ENCODE peak calls at places on chromosomes 16 and 17, in six cellular contexts. One of them, this sample, is unnamed. For H3K4me1, the result is how much of the 10 kb centered on the place peaks cover.

GRCh38 chr16:57299009-57299718 is 14.7 kb upstream of the PLLP start:
- DNase-seq in IMR-90: no peak
- DNase-seq in A549: peak
- DNase-seq in heart right ventricle: no peak
- DNase-seq in CD4-positive, CD25-positive, alpha-beta regulatory T cell: no peak
- DNase-seq in cardiac muscle cell: no peak
- DNase-seq in this sample: no peak

GRCh38 chr16:46811682-46812081 is 19.3 kb downstream of the C16orf87 start:
- DNase-seq in A549: no peak
- DNase-seq in CD4-positive, CD25-positive, alpha-beta regulatory T cell: no peak
- DNase-seq in IMR-90: no peak
- DNase-seq in cardiac muscle cell: no peak
- DNase-seq in heart right ventricle: no peak
- DNase-seq in this sample: no peak

GRCh38 chr17:2055494-2056220 is 754 bp downstream of the HIC1 start:
- DNase-seq in IMR-90: peak
- DNase-seq in A549: no peak
- DNase-seq in CD4-positive, CD25-positive, alpha-beta regulatory T cell: peak
- DNase-seq in cardiac muscle cell: peak
- DNase-seq in heart right ventricle: peak
- DNase-seq in this sample: peak

GRCh38 chr17:80605326-80606066 is 60.9 kb downstream of the RPTOR start:
- DNase-seq in IMR-90: peak
- DNase-seq in cardiac muscle cell: peak
- DNase-seq in heart right ventricle: no peak
- DNase-seq in CD4-positive, CD25-positive, alpha-beta regulatory T cell: peak
- DNase-seq in A549: peak
- DNase-seq in this sample: no peak

GRCh38 chr17:9240659-9241370 is 219.5 kb downstream of the NTN1 start:
- DNase-seq in A549: peak
- DNase-seq in heart right ventricle: peak
- DNase-seq in cardiac muscle cell: peak
- DNase-seq in CD4-positive, CD25-positive, alpha-beta regulatory T cell: no peak
- DNase-seq in IMR-90: peak
- DNase-seq in this sample: peak

GRCh38 chr17:79937981-79938695 is 97.5 kb downstream of the TBC1D16 start:
- DNase-seq in heart right ventricle: peak
- DNase-seq in IMR-90: no peak
- DNase-seq in cardiac muscle cell: peak
- DNase-seq in CD4-positive, CD25-positive, alpha-beta regulatory T cell: no peak
- DNase-seq in A549: no peak
- DNase-seq in this sample: no peak

GRCh38 chr17:34974179-34974578 is 6.1 kb upstream of the LIG3 start:
- DNase-seq in IMR-90: no peak
- DNase-seq in cardiac muscle cell: no peak
- DNase-seq in A549: no peak
- DNase-seq in CD4-positive, CD25-positive, alpha-beta regulatory T cell: no peak
- DNase-seq in heart right ventricle: no peak
- DNase-seq in this sample: no peak

GRCh38 chr16:17130733-17131132 is 340.0 kb downstream of the XYLT1 start:
- DNase-seq in IMR-90: no peak
- DNase-seq in CD4-positive, CD25-positive, alpha-beta regulatory T cell: no peak
- DNase-seq in A549: no peak
- DNase-seq in cardiac muscle cell: no peak
- DNase-seq in heart right ventricle: no peak
- DNase-seq in this sample: no peak

GRCh38 chr16:29737713-29738112 is 8.1 kb downstream of the C16orf54 start:
- DNase-seq in heart right ventricle: no peak
- DNase-seq in A549: no peak
- DNase-seq in CD4-positive, CD25-positive, alpha-beta regulatory T cell: no peak
- DNase-seq in IMR-90: no peak
- DNase-seq in cardiac muscle cell: no peak
- DNase-seq in this sample: no peak

GRCh38 chr16:29738514-29738913 is 7.3 kb downstream of the C16orf54 start:
- DNase-seq in IMR-90: no peak
- DNase-seq in heart right ventricle: no peak
- DNase-seq in cardiac muscle cell: no peak
- DNase-seq in CD4-positive, CD25-positive, alpha-beta regulatory T cell: peak
- DNase-seq in A549: no peak
- DNase-seq in this sample: no peak

GRCh38 chr16:29736112-29736511 is 9.7 kb downstream of the C16orf54 start:
- DNase-seq in cardiac muscle cell: peak
- DNase-seq in A549: peak
- DNase-seq in IMR-90: no peak
- DNase-seq in CD4-positive, CD25-positive, alpha-beta regulatory T cell: no peak
- DNase-seq in heart right ventricle: no peak
- DNase-seq in this sample: no peak

GRCh38 chr16:29736764-29737163 is 9.0 kb downstream of the C16orf54 start:
- DNase-seq in IMR-90: no peak
- DNase-seq in heart right ventricle: no peak
- DNase-seq in cardiac muscle cell: no peak
- DNase-seq in A549: no peak
- DNase-seq in CD4-positive, CD25-positive, alpha-beta regulatory T cell: no peak
- DNase-seq in this sample: no peak

DNA sequence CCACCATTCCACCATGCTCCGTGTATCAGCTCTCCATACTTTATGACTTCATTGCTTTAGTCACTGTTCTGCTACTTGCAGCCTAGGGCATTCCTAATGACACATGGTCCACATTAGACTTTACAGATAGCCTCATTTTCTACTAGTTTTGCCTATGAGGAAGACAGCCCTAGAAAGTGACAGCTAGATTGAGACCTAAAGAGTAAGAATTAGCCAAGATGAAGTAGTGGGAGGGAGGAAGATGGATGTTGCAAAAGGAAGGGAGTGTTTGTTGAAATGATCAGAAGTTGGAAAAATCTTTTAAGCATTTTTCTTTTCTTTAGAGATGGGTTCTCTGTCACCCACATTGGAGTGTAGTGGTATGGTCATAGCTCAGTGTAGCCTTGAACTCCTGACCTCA is 11.0 kb downstream of the C16orf54 start:
- DNase-seq in CD4-positive, CD25-positive, alpha-beta regulatory T cell: no peak
- DNase-seq in cardiac muscle cell: no peak
- DNase-seq in A549: no peak
- DNase-seq in heart right ventricle: no peak
- DNase-seq in IMR-90: peak
- DNase-seq in this sample: no peak
- H3K4me1 ChIP-seq in CD4-positive, CD25-positive, alpha-beta regulatory T cell: under half
- H3K4me1 ChIP-seq in cardiac muscle cell: under half
- H3K4me1 ChIP-seq in A549: under half
- H3K4me1 ChIP-seq in heart right ventricle: under half
- H3K4me1 ChIP-seq in IMR-90: under half
- H3K4me1 ChIP-seq in this sample: under half

GRCh38 chr17:61200349-61200735 is 199.3 kb upstream of the TBX2 start:
- DNase-seq in heart right ventricle: no peak
- DNase-seq in A549: no peak
- DNase-seq in IMR-90: peak
- DNase-seq in CD4-positive, CD25-positive, alpha-beta regulatory T cell: no peak
- DNase-seq in cardiac muscle cell: no peak
- DNase-seq in this sample: no peak
- H3K4me1 ChIP-seq in heart right ventricle: under half
- H3K4me1 ChIP-seq in A549: under half
- H3K4me1 ChIP-seq in IMR-90: under half
- H3K4me1 ChIP-seq in CD4-positive, CD25-positive, alpha-beta regulatory T cell: under half
- H3K4me1 ChIP-seq in cardiac muscle cell: under half
- H3K4me1 ChIP-seq in this sample: under half

DNA sequence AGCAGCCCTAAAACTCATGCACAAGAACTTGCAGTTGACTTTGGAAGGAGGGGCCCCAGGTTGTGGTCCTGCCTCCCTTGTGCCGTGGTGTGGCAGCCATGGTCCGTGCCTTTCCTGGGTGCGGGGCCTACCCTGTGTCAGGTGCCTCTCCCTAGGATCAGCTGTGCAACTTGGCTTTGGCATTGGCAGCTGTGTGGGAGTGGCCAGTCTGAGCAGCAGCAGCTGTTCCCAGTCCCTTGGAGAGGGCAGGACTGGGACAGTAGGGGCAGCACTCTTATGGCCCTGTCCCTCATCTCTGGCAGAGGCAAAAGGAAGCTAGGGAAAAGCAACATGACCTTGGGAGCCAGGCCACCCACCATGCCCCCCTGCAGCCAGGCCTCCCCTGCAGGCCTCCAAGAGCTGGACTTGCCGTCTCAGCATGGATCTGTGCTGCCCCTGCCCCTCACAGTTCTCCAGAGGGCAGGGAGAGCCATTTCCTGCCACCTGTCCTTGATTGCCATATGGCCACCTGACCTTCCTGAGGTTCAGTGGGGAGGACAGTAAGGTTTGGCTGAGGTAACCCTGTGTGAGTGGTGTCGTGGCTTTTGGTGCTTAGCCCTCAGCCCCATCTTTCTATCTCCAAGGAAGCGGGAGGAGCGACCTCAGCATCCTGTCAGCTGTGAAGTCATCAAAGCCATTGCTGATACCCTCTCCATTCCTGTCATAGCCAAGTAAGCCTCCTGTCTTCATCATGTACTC is 15.5 kb upstream of the NFATC3 start:
- DNase-seq in cardiac muscle cell: no peak
- DNase-seq in IMR-90: no peak
- DNase-seq in A549: no peak
- DNase-seq in CD4-positive, CD25-positive, alpha-beta regulatory T cell: peak
- DNase-seq in heart right ventricle: peak
- DNase-seq in this sample: peak
- H3K4me1 ChIP-seq in cardiac muscle cell: under half
- H3K4me1 ChIP-seq in IMR-90: under half
- H3K4me1 ChIP-seq in A549: under half
- H3K4me1 ChIP-seq in CD4-positive, CD25-positive, alpha-beta regulatory T cell: half or more
- H3K4me1 ChIP-seq in heart right ventricle: under half
- H3K4me1 ChIP-seq in this sample: half or more

GRCh38 chr16:53219795-53220194 is 165.0 kb downstream of the CHD9 start:
- DNase-seq in cardiac muscle cell: peak
- DNase-seq in CD4-positive, CD25-positive, alpha-beta regulatory T cell: no peak
- DNase-seq in IMR-90: peak
- DNase-seq in A549: peak
- DNase-seq in heart right ventricle: no peak
- DNase-seq in this sample: no peak

GRCh38 chr16:53213542-53213941 is 158.8 kb downstream of the CHD9 start:
- DNase-seq in A549: no peak
- DNase-seq in CD4-positive, CD25-positive, alpha-beta regulatory T cell: no peak
- DNase-seq in heart right ventricle: no peak
- DNase-seq in cardiac muscle cell: no peak
- DNase-seq in IMR-90: no peak
- DNase-seq in this sample: no peak

GRCh38 chr16:53212899-53213235 is 158.1 kb downstream of the CHD9 start:
- DNase-seq in heart right ventricle: no peak
- DNase-seq in cardiac muscle cell: no peak
- DNase-seq in A549: no peak
- DNase-seq in IMR-90: no peak
- DNase-seq in CD4-positive, CD25-positive, alpha-beta regulatory T cell: no peak
- DNase-seq in this sample: no peak

GRCh38 chr16:53220585-53220984 is 165.8 kb downstream of the CHD9 start:
- DNase-seq in CD4-positive, CD25-positive, alpha-beta regulatory T cell: no peak
- DNase-seq in cardiac muscle cell: peak
- DNase-seq in IMR-90: peak
- DNase-seq in heart right ventricle: no peak
- DNase-seq in A549: peak
- DNase-seq in this sample: no peak

GRCh38 chr16:53216798-53217197 is 162.0 kb downstream of the CHD9 start:
- DNase-seq in heart right ventricle: no peak
- DNase-seq in A549: no peak
- DNase-seq in IMR-90: no peak
- DNase-seq in cardiac muscle cell: no peak
- DNase-seq in CD4-positive, CD25-positive, alpha-beta regulatory T cell: no peak
- DNase-seq in this sample: no peak
- H3K4me1 ChIP-seq in heart right ventricle: half or more
- H3K4me1 ChIP-seq in A549: half or more
- H3K4me1 ChIP-seq in IMR-90: under half
- H3K4me1 ChIP-seq in cardiac muscle cell: under half
- H3K4me1 ChIP-seq in CD4-positive, CD25-positive, alpha-beta regulatory T cell: under half
- H3K4me1 ChIP-seq in this sample: half or more

DNA sequence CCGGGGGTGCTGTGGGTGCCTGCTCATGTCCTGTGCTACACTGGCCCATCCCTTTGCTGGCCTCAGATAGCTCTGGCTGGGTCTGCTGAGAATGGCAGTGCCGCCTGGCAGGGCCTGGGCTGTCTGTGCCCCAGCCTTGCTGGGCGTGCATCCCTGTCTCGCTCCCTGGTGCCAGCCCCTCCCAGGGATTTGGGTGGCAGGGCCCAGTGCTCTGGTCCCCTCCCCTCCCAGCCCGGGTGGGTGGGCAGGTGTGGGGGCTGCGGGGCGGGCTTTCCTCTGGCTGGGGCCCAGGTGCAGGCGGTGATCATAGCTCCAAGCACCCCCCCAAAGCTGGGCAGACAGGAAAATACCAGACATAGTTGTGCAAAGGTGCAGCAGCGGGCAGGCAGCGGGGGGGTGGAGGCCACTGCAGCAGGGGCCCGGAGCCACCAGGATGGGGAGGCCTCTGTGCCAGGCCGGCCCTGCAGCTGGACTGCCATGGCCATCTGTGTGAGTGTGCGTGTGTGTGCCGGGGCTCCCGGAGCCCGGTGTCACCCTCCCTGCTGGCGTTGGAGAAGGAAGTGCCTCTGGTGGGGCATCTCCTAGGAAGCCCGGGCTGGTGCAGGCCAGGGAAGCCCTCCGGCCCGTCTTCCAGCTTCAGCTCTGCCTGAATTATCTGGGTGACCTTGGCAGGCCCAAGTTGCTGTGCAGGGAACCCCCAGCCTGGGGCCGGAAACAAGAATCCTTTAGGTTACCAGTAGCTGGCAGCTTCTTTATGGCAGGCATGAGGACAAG is 7.4 kb downstream of the GLIS2 start:
- DNase-seq in cardiac muscle cell: no peak
- DNase-seq in IMR-90: no peak
- DNase-seq in heart right ventricle: no peak
- DNase-seq in A549: no peak
- DNase-seq in CD4-positive, CD25-positive, alpha-beta regulatory T cell: no peak
- DNase-seq in this sample: no peak
- H3K4me1 ChIP-seq in cardiac muscle cell: under half
- H3K4me1 ChIP-seq in IMR-90: under half
- H3K4me1 ChIP-seq in heart right ventricle: half or more
- H3K4me1 ChIP-seq in A549: half or more
- H3K4me1 ChIP-seq in CD4-positive, CD25-positive, alpha-beta regulatory T cell: under half
- H3K4me1 ChIP-seq in this sample: under half